ENCODE peak calls at places on chromosomes 3 and 15, in nine cellular contexts. P is psoas muscle; B is NB4; L is HepG2; I is kidney epithelial cell; W is CD8-positive, alpha-beta T cell; F is adrenal gland; E is GM12864; Y is transverse colon. X is an unnamed sample.

GRCh38 chr15:67746450-67746849 is 78.9 kb upstream of the SKOR1 start:
- DNase-seq in I (no peak), W (no peak), P (no peak), Y (no peak), L (no peak), F (no peak), B (no peak), E (no peak), X (no peak)

GRCh38 chr3:151770941-151771340 is 37.2 kb downstream of the AADACL2 start:
- DNase-seq in P (peak), L (peak), E (no peak), B (peak), W (no peak), I (no peak), F (peak), Y (peak), X (no peak)

GRCh38 chr3:127484601-127485388 is 105.7 kb downstream of the TPRA1 start:
- DNase-seq in F (no peak), Y (no peak), B (no peak), I (no peak), W (peak), P (no peak), L (no peak), E (no peak), X (peak)

GRCh38 chr15:32641517-32642059 is at the start of gene SCG5:
- DNase-seq in I (no peak), F (no peak), W (no peak), E (no peak), P (no peak), L (no peak), B (no peak), Y (peak), X (peak)

GRCh38 chr3:62718515-62719320 is 156.5 kb downstream of the CADPS start:
- DNase-seq in W (no peak), F (no peak), I (no peak), L (no peak), P (no peak), Y (no peak), B (no peak), E (no peak), X (no peak)

GRCh38 chr15:67074886-67075229 is 9.5 kb downstream of the SMAD3 start:
- DNase-seq in Y (no peak), E (no peak), L (no peak), F (no peak), P (no peak), B (peak), I (no peak), W (no peak), X (no peak)

GRCh38 chr3:15491143-15491542 is 30.4 kb downstream of the COLQ start:
- DNase-seq in B (no peak), W (no peak), E (no peak), Y (no peak), I (no peak), L (no peak), F (no peak), P (no peak), X (no peak)

GRCh38 chr3:30658328-30659052 is 52.1 kb downstream of the TGFBR2 start:
- DNase-seq in F (no peak), P (no peak), Y (no peak), W (peak), I (no peak), E (no peak), L (peak), B (peak), X (no peak)

GRCh38 chr15:58393196-58393790 is 38.5 kb upstream of the LIPC start:
- DNase-seq in B (no peak), I (no peak), F (no peak), P (no peak), E (no peak), W (no peak), L (no peak), Y (peak), X (no peak)

GRCh38 chr3:129106866-129107565 is 14.6 kb downstream of the RAB43 start:
- DNase-seq in E (no peak), P (no peak), Y (peak), B (no peak), W (no peak), L (no peak), I (no peak), F (peak), X (no peak)

GRCh38 chr15:57343018-57343417 is 33.3 kb upstream of the CGNL1 start:
- DNase-seq in F (no peak), P (no peak), L (no peak), B (no peak), I (no peak), E (no peak), Y (no peak), W (no peak), X (no peak)

GRCh38 chr15:98727115-98728040 is 79.0 kb downstream of the IGF1R start:
- DNase-seq in P (peak), B (no peak), L (peak), F (peak), I (peak), W (no peak), Y (peak), E (no peak), X (peak)

GRCh38 chr3:134374791-134375541 is 719 bp upstream of the AMOTL2 start:
- DNase-seq in I (no peak), L (peak), Y (peak), P (peak), F (peak), W (no peak), B (no peak), E (no peak), X (no peak)

GRCh38 chr15:66483131-66483566 is 14.4 kb downstream of the SNAPC5 start:
- DNase-seq in P (peak), W (no peak), F (no peak), L (no peak), E (no peak), B (peak), I (peak), Y (no peak), X (no peak)

GRCh38 chr3:53250453-53250852 is 5.4 kb downstream of the TKT start:
- DNase-seq in P (no peak), W (no peak), I (no peak), F (no peak), E (no peak), B (no peak), L (no peak), Y (no peak), X (no peak)

GRCh38 chr3:188305220-188305619 is 151.3 kb downstream of the LPP start:
- DNase-seq in B (no peak), F (no peak), E (no peak), Y (no peak), L (peak), I (no peak), P (no peak), W (no peak), X (no peak)

GRCh38 chr3:149898771-149899170 is 71.9 kb downstream of the PFN2 start:
- DNase-seq in I (peak), B (no peak), Y (no peak), W (no peak), E (no peak), F (no peak), P (no peak), L (no peak), X (peak)

GRCh38 chr3:151879684-151880282 is 6.3 kb downstream of the SUCNR1 start:
- DNase-seq in L (no peak), B (no peak), E (no peak), W (no peak), P (no peak), I (no peak), F (no peak), Y (no peak), X (no peak)

GRCh38 chr15:31303434-31304073 is 23.1 kb upstream of the KLF13 start:
- DNase-seq in F (peak), P (peak), E (no peak), W (no peak), B (peak), Y (peak), L (no peak), I (no peak), X (no peak)

GRCh38 chr15:90261811-90262210 is 3.7 kb upstream of the NGRN start:
- DNase-seq in P (no peak), B (no peak), Y (no peak), I (no peak), F (no peak), L (no peak), W (no peak), E (no peak), X (no peak)

GRCh38 chr3:146308222-146308621 is 57.3 kb upstream of the PLSCR4 start:
- DNase-seq in Y (no peak), I (no peak), B (no peak), F (peak), P (no peak), L (no peak), E (no peak), W (no peak), X (peak)

GRCh38 chr3:14460342-14461005 is 58.1 kb downstream of the SLC6A6 start:
- DNase-seq in W (no peak), I (peak), B (no peak), L (no peak), F (peak), Y (peak), E (no peak), P (peak), X (no peak)

GRCh38 chr3:4780545-4780957 is 198.7 kb upstream of the BHLHE40 start:
- DNase-seq in P (no peak), B (no peak), I (no peak), E (no peak), Y (no peak), F (no peak), W (no peak), L (peak), X (no peak)

GRCh38 chr3:53554559-53555511 is 60.4 kb downstream of the CACNA1D start:
- DNase-seq in W (no peak), I (no peak), L (no peak), E (peak), Y (no peak), F (no peak), P (no peak), B (no peak), X (no peak)

GRCh38 chr15:61449306-61449705 is 220.2 kb upstream of the RORA start:
- DNase-seq in B (no peak), Y (no peak), P (no peak), E (no peak), W (no peak), I (no peak), F (no peak), L (no peak), X (no peak)

GRCh38 chr3:187836848-187837770 is 91.8 kb upstream of the BCL6 start:
- DNase-seq in P (no peak), B (no peak), E (no peak), Y (no peak), F (no peak), I (no peak), L (no peak), W (no peak), X (peak)

GRCh38 chr15:91853968-91854943 is 748 bp downstream of the SLCO3A1 start:
- DNase-seq in L (no peak), W (peak), E (no peak), B (peak), I (no peak), F (peak), P (peak), Y (peak), X (no peak)

GRCh38 chr3:125045965-125046364 is 9.8 kb downstream of the HEG1 start:
- DNase-seq in Y (no peak), W (no peak), L (no peak), I (no peak), F (no peak), E (no peak), B (no peak), P (no peak), X (no peak)

GRCh38 chr3:163273694-163274093 is 1777.1 kb downstream of the OTOL1 start:
- DNase-seq in L (no peak), P (no peak), F (no peak), I (no peak), B (no peak), Y (no peak), E (no peak), W (no peak), X (no peak)

GRCh38 chr3:116032176-116032575 is 408.9 kb downstream of the GAP43 start:
- DNase-seq in F (no peak), P (no peak), I (no peak), Y (no peak), E (no peak), L (no peak), B (no peak), W (no peak), X (no peak)

GRCh38 chr3:161371441-161372320 is at the start of gene SPTSSB:
- DNase-seq in L (peak), Y (peak), P (peak), F (peak), W (peak), I (peak), E (no peak), B (peak), X (no peak)

GRCh38 chr3:12462159-12462962 is 21.9 kb upstream of the TSEN2 start:
- DNase-seq in F (peak), L (peak), I (no peak), E (no peak), P (peak), W (peak), Y (peak), B (peak), X (no peak)

GRCh38 chr15:38829086-38829485 is 264.5 kb upstream of the RASGRP1 start:
- DNase-seq in W (no peak), B (no peak), P (no peak), Y (no peak), E (no peak), F (no peak), L (no peak), I (no peak), X (no peak)

GRCh38 chr3:8052599-8053185 is 448.9 kb upstream of the LMCD1 start:
- DNase-seq in F (no peak), E (no peak), L (no peak), W (no peak), B (no peak), Y (no peak), P (no peak), I (no peak), X (no peak)

GRCh38 chr3:183538475-183538874 is 17.0 kb downstream of the KLHL6 start:
- DNase-seq in F (no peak), P (no peak), E (no peak), I (no peak), W (no peak), L (no peak), B (no peak), Y (no peak), X (no peak)

GRCh38 chr3:183539821-183540220 is 15.7 kb downstream of the KLHL6 start:
- DNase-seq in F (no peak), E (no peak), W (no peak), P (no peak), L (no peak), I (no peak), B (peak), Y (no peak), X (no peak)

GRCh38 chr3:183534249-183534648 is 21.3 kb downstream of the KLHL6 start:
- DNase-seq in L (no peak), Y (no peak), E (no peak), W (no peak), I (peak), B (no peak), F (no peak), P (no peak), X (no peak)

GRCh38 chr3:183536238-183536880 is 19.1 kb downstream of the KLHL6 start:
- DNase-seq in W (no peak), I (no peak), B (peak), E (peak), L (no peak), F (no peak), Y (peak), P (no peak), X (no peak)

GRCh38 chr3:183537295-183537730 is 18.2 kb downstream of the KLHL6 start:
- DNase-seq in B (peak), Y (no peak), L (no peak), P (peak), I (peak), W (no peak), F (peak), E (no peak), X (no peak)
- H3K4me3 ChIP-seq in B (no peak), Y (no peak), L (no peak), P (no peak), I (no peak), W (no peak), F (no peak), E (no peak), X (no peak)

GRCh38 chr3:144843099-144843498 is 871.5 kb downstream of the DIPK2A start:
- DNase-seq in I (no peak), L (peak), P (no peak), E (no peak), W (no peak), F (no peak), Y (no peak), B (peak), X (no peak)
- TF ChIP-seq CTCF in I (peak), L (peak), P (no peak), E (no peak), W (no peak), F (no peak), Y (no peak), B (peak), X (no peak)

GRCh38 chr15:68843425-68844311 is 23.0 kb upstream of the ANP32A start:
- DNase-seq in L (no peak), F (no peak), I (no peak), Y (peak), P (no peak), B (peak), E (no peak), W (peak), X (no peak)
- H3K4me3 ChIP-seq in L (peak), F (no peak), I (peak), Y (peak), P (peak), B (peak), E (no peak), W (no peak), X (peak)

DNA sequence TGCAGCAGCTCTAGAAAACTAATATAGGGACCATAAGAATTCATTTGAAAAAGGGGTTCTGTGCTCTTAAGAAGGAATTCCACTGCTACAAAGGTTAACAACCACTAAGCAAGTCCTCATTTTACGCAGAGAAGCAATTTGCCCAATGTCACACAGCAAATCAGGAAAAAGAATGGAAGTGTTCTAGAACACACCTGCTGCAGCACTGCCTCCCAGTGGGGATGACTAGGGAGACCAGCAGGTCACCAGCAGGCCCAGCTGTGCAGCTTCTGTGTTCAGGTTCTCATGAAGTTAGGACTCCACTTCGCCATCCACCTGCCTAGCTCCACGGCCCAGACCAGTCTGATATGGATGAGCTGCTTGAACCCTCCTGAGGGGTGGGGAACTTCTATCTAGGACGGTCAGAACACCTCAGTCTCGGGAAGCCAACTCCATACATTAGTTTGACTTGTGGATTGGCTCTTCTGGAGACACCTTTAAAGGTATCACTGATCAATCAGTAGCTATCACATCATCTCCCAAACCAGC is 18.6 kb downstream of the POMGNT2 start:
- DNase-seq in E (no peak), F (no peak), B (no peak), I (no peak), W (no peak), Y (no peak), P (no peak), L (no peak), X (no peak)
- TF ChIP-seq CTCF in E (no peak), F (no peak), B (no peak), I (no peak), W (no peak), Y (no peak), P (no peak), L (peak), X (peak)

GRCh38 chr3:198106265-198106664 is 146.2 kb downstream of the LMLN start:
- DNase-seq in L (no peak), W (no peak), Y (no peak), B (no peak), F (no peak), I (no peak), P (no peak), E (no peak), X (no peak)
- H3K4me3 ChIP-seq in L (no peak), W (peak), Y (no peak), B (no peak), F (no peak), I (no peak), P (no peak), E (no peak), X (no peak)

DNA sequence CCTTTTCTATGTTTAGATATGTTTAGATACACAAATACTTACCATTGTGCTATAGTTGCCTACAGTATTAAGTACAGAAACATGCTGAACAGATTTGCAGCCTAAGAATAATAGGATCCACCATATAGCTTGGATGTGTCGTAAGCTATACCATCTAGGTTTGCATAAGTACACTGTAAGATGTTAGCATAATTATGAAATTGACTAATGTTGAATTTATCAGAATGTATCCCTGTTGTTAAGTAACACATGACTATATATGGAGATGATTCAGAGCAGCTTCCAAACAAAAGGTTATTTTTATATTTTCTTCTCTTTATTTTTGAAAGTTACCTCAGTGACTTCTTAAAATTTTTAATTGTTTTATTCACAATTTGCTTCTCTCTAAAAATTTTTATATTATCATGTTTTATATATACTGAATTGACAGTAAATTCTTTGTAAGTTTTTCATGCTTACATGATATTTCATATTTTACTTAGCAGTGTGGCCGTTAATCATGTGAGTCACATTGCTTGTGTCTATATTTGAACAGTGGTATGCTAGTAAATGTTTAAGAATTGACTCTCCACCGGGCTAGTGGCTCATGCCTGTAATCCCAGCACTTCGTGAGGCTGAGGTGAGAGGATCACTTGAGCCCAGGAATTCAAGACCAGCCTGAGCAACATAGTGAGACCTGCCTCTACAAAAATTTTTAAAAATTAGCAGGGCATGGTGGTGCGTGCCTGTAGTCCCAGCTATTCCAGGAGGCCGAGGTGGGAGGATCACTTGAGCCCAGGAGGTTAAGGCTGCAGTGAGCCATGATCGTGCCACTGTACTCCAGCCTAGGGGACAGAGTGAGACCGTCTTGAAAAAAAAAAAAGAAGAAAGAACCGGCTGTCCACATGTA is 2.6 kb downstream of the SLC28A2 start:
- DNase-seq in F (no peak), W (no peak), L (no peak), E (no peak), I (no peak), P (no peak), Y (no peak), B (no peak), X (no peak)
- TF ChIP-seq CTCF in F (no peak), W (no peak), L (no peak), E (no peak), I (no peak), P (no peak), Y (no peak), B (no peak), X (no peak)

DNA sequence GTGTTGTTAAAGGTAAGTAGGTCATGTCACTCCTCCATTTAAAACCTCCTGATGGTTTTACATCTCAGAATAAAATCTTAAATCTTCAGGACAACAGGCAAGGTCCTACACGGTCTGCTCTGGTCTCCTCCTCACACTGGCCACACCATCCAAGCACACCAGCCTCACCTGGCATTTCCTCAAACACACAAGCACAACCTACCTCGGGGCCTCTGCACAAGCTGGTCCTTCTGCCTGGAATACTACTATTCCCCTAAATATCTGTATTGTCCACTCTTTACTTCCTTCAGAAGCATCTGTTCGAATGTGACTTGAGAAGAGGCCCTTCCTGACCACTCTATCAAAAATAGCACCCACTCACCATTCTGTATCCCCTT is 1.8 kb downstream of the GORASP1 start:
- DNase-seq in P (no peak), F (no peak), W (no peak), B (no peak), L (no peak), E (no peak), Y (no peak), I (no peak), X (no peak)
- H3K4me3 ChIP-seq in P (peak), F (no peak), W (no peak), B (no peak), L (no peak), E (no peak), Y (no peak), I (no peak), X (no peak)